ENCODE peak calls at places on chromosomes 12 and 14, in six cellular contexts. T is AG09309, H is left ventricle myocardium inferior, F is left lung, B is epithelial cell of esophagus, E is astrocyte of the spinal cord. J is an unnamed sample.

GRCh38 chr14:41498959-41499358 is 107.7 kb upstream of the LRFN5 start:
- DNase-seq in T (no peak), F (no peak), E (no peak), H (no peak), B (peak), J (no peak)

GRCh38 chr14:34628681-34629135 is 1.2 kb downstream of the SNX6 start:
- DNase-seq in T (no peak), B (no peak), E (peak), H (peak), F (no peak), J (peak)

GRCh38 chr12:54719691-54720090 is 71.5 kb upstream of the DCD start:
- DNase-seq in H (no peak), B (no peak), T (no peak), E (no peak), F (no peak), J (no peak)

GRCh38 chr14:99952039-99952438 is 113.2 kb upstream of the EVL start:
- DNase-seq in B (no peak), T (no peak), F (no peak), E (no peak), H (no peak), J (no peak)

GRCh38 chr12:42361909-42362706 is 36.1 kb downstream of the PPHLN1 start:
- DNase-seq in F (no peak), T (no peak), E (no peak), H (no peak), B (no peak), J (no peak)

GRCh38 chr14:99518441-99519346 is 37.5 kb downstream of the CCNK start:
- DNase-seq in F (peak), H (peak), B (peak), E (peak), T (no peak), J (peak)

GRCh38 chr14:28083456-28083855 is 683.1 kb upstream of the FOXG1 start:
- DNase-seq in B (peak), T (no peak), H (no peak), E (peak), F (no peak), J (no peak)

GRCh38 chr14:66015046-66015780 is 471.0 kb upstream of the CCDC196 start:
- DNase-seq in B (no peak), H (no peak), E (no peak), F (no peak), T (no peak), J (no peak)

GRCh38 chr14:42111355-42111754 is 504.7 kb downstream of the LRFN5 start:
- DNase-seq in F (no peak), B (peak), H (no peak), E (no peak), T (no peak), J (no peak)

GRCh38 chr12:108770963-108771362 is 39.6 kb upstream of the CORO1C start:
- DNase-seq in H (no peak), E (no peak), F (peak), T (no peak), B (no peak), J (no peak)

GRCh38 chr12:108772896-108773797 is 41.8 kb upstream of the CORO1C start:
- DNase-seq in H (no peak), F (peak), E (no peak), B (no peak), T (no peak), J (no peak)

GRCh38 chr12:108768591-108769500 is 37.5 kb upstream of the CORO1C start:
- DNase-seq in B (peak), E (no peak), T (no peak), H (peak), F (peak), J (no peak)

GRCh38 chr12:108772247-108772646 is 40.9 kb upstream of the CORO1C start:
- DNase-seq in E (no peak), T (no peak), H (peak), F (peak), B (no peak), J (no peak)

DNA sequence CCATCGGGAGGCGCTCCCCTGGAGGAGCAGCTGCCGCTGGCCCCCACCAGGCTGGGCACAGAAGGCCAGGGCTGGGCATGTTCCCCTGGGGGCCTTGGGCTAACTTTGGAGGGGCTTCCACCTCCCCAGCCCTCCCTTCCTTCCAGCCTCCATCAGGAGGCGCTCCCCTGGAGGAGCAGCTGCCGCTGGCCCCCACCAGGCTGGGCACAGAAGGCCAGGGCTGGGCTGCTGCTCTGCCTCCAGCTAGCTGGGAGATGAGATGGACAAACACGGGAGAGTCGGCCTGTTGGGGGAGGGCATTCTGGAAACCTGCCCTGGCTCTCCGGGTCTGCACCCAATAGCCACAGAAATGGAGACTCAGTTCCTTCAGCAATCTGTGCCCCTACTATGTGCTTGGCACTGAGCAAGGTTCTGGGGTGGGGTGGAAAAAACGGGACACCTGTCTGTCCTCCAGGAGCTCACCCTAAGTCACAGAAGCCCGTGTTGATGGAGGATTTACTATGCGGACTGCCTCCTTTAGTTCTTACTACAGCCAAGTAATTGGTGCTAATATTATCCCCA is 39.0 kb upstream of the CORO1C start:
- DNase-seq in B (no peak), F (peak), H (no peak), T (no peak), E (no peak), J (no peak)
- TF ChIP-seq CTCF in B (no peak), F (no peak), H (no peak), T (no peak), E (no peak), J (no peak)

DNA sequence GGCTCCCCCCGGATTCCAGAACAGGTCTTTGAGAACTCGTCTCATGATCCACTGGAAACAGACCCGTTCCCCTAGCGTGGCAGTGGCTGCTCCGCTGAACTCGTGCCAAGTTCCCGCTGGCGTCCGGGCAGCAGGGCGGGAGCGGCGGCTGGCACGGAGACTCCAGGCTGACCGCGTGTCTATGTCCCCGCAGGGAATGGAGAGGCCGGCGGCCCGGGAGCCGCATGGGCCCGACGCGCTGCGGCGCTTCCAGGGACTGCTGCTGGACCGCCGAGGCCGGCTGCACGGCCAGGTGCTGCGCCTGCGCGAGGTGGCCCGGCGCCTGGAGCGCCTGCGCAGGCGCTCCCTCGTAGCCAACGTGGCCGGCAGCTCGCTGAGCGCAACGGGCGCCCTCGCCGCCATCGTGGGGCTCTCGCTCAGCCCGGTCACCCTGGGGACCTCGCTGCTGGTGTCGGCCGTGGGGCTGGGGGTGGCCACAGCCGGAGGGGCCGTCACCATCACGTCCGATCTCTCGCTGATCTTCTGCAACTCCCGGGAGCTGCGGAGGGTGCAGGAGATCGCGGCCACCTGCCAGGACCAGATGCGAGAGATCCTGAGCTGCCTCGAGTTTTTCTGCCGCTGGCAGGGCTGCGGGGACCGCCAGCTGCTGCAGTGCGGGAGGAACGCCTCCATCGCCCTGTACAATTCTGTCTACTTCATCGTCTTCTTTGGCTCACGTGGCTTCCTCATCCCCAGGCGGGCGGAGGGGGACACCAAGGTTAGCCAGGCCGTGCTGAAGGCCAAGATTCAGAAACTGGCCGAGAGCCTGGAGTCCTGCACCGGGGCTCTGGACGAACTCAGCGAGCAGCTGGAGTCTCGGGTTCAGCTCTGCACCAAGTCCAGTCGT is 1.5 kb downstream of the APOLD1 start:
- DNase-seq in E (peak), F (peak), H (peak), B (peak), T (peak), J (peak)
- TF ChIP-seq CTCF in E (no peak), F (no peak), H (peak), B (no peak), T (no peak), J (no peak)

GRCh38 chr12:106238146-106238545 is 9.7 kb downstream of the CKAP4 start:
- DNase-seq in H (peak), F (no peak), B (no peak), E (no peak), T (no peak), J (no peak)

GRCh38 chr12:106239241-106239950 is 8.4 kb downstream of the CKAP4 start:
- DNase-seq in T (no peak), E (no peak), B (no peak), H (no peak), F (no peak), J (no peak)

GRCh38 chr12:106233011-106233410 is 14.8 kb downstream of the CKAP4 start:
- DNase-seq in F (no peak), B (no peak), E (no peak), H (no peak), T (no peak), J (no peak)

GRCh38 chr12:106234513-106234912 is 13.3 kb downstream of the CKAP4 start:
- DNase-seq in E (peak), T (no peak), B (peak), H (no peak), F (no peak), J (no peak)

DNA sequence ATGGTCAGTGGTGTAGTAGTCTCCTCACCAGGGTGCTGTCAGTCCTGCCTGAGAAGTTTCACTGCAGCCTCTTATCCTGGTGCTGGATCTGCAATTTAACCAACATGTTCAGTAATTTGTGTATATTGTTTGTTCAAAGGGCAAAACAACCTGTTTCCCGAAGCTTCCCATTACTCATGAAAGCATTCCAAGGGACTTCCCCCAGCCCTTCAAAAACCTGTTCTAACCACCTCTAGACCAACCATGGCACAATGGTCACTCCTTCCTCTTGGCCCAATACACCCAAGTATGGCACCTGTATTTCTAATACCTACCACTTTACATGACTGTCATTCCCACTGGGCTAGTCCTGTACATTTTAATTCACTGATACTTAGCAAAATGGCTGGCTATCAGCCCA is 12.1 kb downstream of the CKAP4 start:
- DNase-seq in T (no peak), B (peak), F (no peak), H (no peak), E (no peak), J (no peak)
- TF ChIP-seq CTCF in T (no peak), B (no peak), F (no peak), H (no peak), E (no peak), J (no peak)

GRCh38 chr12:75289678-75290200 is 40.4 kb downstream of the CAPS2 start:
- DNase-seq in H (no peak), T (no peak), F (no peak), E (peak), B (peak), J (no peak)
- TF ChIP-seq CTCF in H (peak), T (peak), F (no peak), E (peak), B (peak), J (no peak)

J was measured in CD4-positive, alpha-beta T cell.